ENCODE peak calls at places on chromosome 16, in ten cellular contexts. C is choroid plexus epithelial cell, P is DMS153, T is PC-9, M is amygdala, U is mucosa of descending colon, R is NCI-H524, S is T-helper 2 cell, V is islet precursor cell, D is Right ventricle myocardium superior. B is an unnamed sample.

GRCh38 chr16:83995756-83996155 is 27.7 kb downstream of the NECAB2 start:
- DNase-seq in U (no peak), T (no peak), M (no peak), D (peak; percentile 60), V (no peak), C (peak; percentile 92), S (no peak), R (no peak), P (peak; percentile 75), B (no peak)

GRCh38 chr16:67298277-67298676 is 18.9 kb downstream of the PLEKHG4 start:
- DNase-seq in D (no peak), M (no peak), P (no peak), S (no peak), R (no peak), V (no peak), T (no peak), C (no peak), U (no peak), B (no peak)

GRCh38 chr16:897200-897543 is 73.6 kb downstream of the LMF1 start:
- DNase-seq in S (no peak), R (no peak), T (no peak), C (no peak), P (no peak), M (no peak), U (peak; percentile 36), V (no peak), D (no peak), B (no peak)

GRCh38 chr16:85350973-85351372 is 238.7 kb upstream of the CIBAR2 start:
- DNase-seq in C (peak; percentile 89), M (peak; percentile 70), R (peak; percentile 96), V (no peak), P (peak; percentile 96), U (peak; percentile 90), S (no peak), T (peak; percentile 94), D (peak; percentile 89), B (no peak)

GRCh38 chr16:58426960-58427359 is 34.7 kb downstream of the GINS3 start:
- DNase-seq in V (no peak), S (no peak), P (no peak), U (no peak), C (no peak), R (peak; percentile 57), T (no peak), D (peak; percentile 86), M (no peak), B (no peak)

GRCh38 chr16:88737298-88738166 is 31.2 kb downstream of the CTU2 start:
- DNase-seq in P (peak; percentile 30), D (peak; percentile 88), R (peak; percentile 55), C (peak; percentile 79), T (peak; percentile 84), M (peak; percentile 31), U (peak; percentile 90), V (peak; percentile 80), S (peak; percentile 54), B (no peak)

GRCh38 chr16:77131398-77131797 is 59.6 kb upstream of the MON1B start:
- DNase-seq in T (no peak), R (no peak), D (no peak), V (no peak), C (no peak), U (no peak), P (no peak), S (no peak), M (no peak), B (no peak)

GRCh38 chr16:55257971-55258613 is 65.9 kb upstream of the IRX6 start:
- DNase-seq in T (peak; percentile 11), R (peak; percentile 20), P (no peak), M (no peak), D (peak; percentile 67), S (no peak), U (peak; percentile 61), V (peak; percentile 76), C (peak; percentile 48), B (no peak)

GRCh38 chr16:89375021-89375420 is 115.3 kb downstream of the ANKRD11 start:
- DNase-seq in V (no peak), T (no peak), C (peak; percentile 58), S (no peak), D (no peak), U (no peak), P (peak; percentile 57), M (no peak), R (peak; percentile 88), B (no peak)

GRCh38 chr16:82756283-82756599 is 129.5 kb downstream of the CDH13 start:
- DNase-seq in P (no peak), C (peak; percentile 46), U (no peak), V (no peak), S (no peak), M (no peak), T (no peak), D (no peak), R (no peak), B (no peak)